ENCODE peak calls at places on chromosomes 7 and 10, in eight cellular contexts. E is heart left ventricle, F is pancreas, Z is DND-41, C is gastrocnemius medialis, R is HepG2, P is Panc1, V is body of pancreas. W is an unnamed sample.

GRCh38 chr10:114486938-114487814 is 82.9 kb upstream of the AFAP1L2 start:
- ATAC-seq in C (no peak), E (no peak), P (no peak), R (no peak), Z (no peak), F (no peak), V (no peak), W (no peak)

GRCh38 chr10:89798092-89798491 is 96.7 kb downstream of the KIF20B start:
- ATAC-seq in C (no peak), P (no peak), F (no peak), V (no peak), Z (no peak), E (no peak), R (no peak), W (no peak)

GRCh38 chr10:124697837-124698559 is 46.2 kb downstream of the FAM53B start:
- ATAC-seq in Z (peak; percentile 16), C (no peak), F (no peak), E (no peak), V (no peak), R (no peak), P (peak; percentile 49), W (no peak)

GRCh38 chr7:151440799-151441443 is 980 bp upstream of the CRYGN start:
- ATAC-seq in E (no peak), R (no peak), P (no peak), F (no peak), C (no peak), V (peak; percentile 24), Z (peak; percentile 95), W (peak; percentile 9)

GRCh38 chr7:134902058-134902457 is 84.2 kb upstream of the AGBL3 start:
- ATAC-seq in Z (no peak), P (no peak), E (no peak), R (peak; percentile 38), C (no peak), V (no peak), F (no peak), W (no peak)

GRCh38 chr10:64594072-64594471 is 1072.9 kb downstream of the REEP3 start:
- ATAC-seq in F (no peak), P (no peak), E (no peak), C (no peak), V (no peak), Z (no peak), R (no peak), W (no peak)

GRCh38 chr10:91340613-91341362 is 69.4 kb upstream of the HECTD2 start:
- ATAC-seq in F (no peak), V (no peak), P (peak; percentile 60), Z (no peak), C (peak; percentile 97), R (no peak), E (peak; percentile 75), W (no peak)

GRCh38 chr7:130189281-130189782 is 15.9 kb downstream of the TMEM209 start:
- ATAC-seq in E (no peak), C (no peak), R (no peak), V (no peak), F (no peak), P (no peak), Z (no peak), W (no peak)

GRCh38 chr7:158411232-158411950 is 176.2 kb downstream of the PTPRN2 start:
- ATAC-seq in E (no peak), R (peak; percentile 25), P (no peak), F (no peak), Z (no peak), V (no peak), C (no peak), W (peak; percentile 5)

GRCh38 chr7:144037414-144038096 is 11.2 kb upstream of the OR2A5 start:
- ATAC-seq in C (no peak), F (peak; percentile 56), V (no peak), R (no peak), P (no peak), E (no peak), Z (no peak), W (no peak)

GRCh38 chr7:159105845-159106614 is 38.6 kb downstream of the VIPR2 start:
- ATAC-seq in C (peak; percentile 35), P (peak; percentile 40), R (no peak), E (no peak), F (no peak), V (no peak), Z (no peak), W (peak; percentile 52)

GRCh38 chr7:101880536-101881443 is 63.4 kb downstream of the CUX1 start:
- ATAC-seq in C (peak; percentile 45), R (no peak), E (no peak), Z (no peak), V (peak; percentile 22), F (peak; percentile 55), P (no peak), W (no peak)

GRCh38 chr10:128156999-128157755 is 31.0 kb upstream of the MKI67 start:
- ATAC-seq in V (no peak), E (no peak), R (peak; percentile 97), Z (no peak), C (no peak), F (peak; percentile 82), P (no peak), W (no peak)

GRCh38 chr10:124025638-124026336 is 67.6 kb downstream of the CHST15 start:
- ATAC-seq in V (no peak), P (peak; percentile 72), Z (peak; percentile 35), F (peak; percentile 35), R (peak; percentile 56), C (peak; percentile 78), E (no peak), W (no peak)

GRCh38 chr7:43636093-43636492 is 53.2 kb downstream of the STK17A start:
- ATAC-seq in E (no peak), F (peak; percentile 30), Z (no peak), C (no peak), V (peak; percentile 32), R (no peak), P (no peak), W (peak; percentile 52)

GRCh38 chr7:157480651-157481050 is 143.8 kb downstream of the DNAJB6 start:
- ATAC-seq in F (no peak), V (no peak), E (no peak), R (no peak), P (no peak), Z (no peak), C (no peak), W (no peak)

GRCh38 chr10:86203162-86203905 is 163.3 kb downstream of the GRID1 start:
- ATAC-seq in V (no peak), C (no peak), Z (peak; percentile 68), E (no peak), R (peak; percentile 71), F (no peak), P (no peak), W (no peak)

GRCh38 chr7:75872073-75872782 is 6.6 kb upstream of the RHBDD2 start:
- ATAC-seq in R (peak; percentile 63), V (peak; percentile 56), F (peak; percentile 22), C (peak; percentile 36), P (peak; percentile 57), Z (no peak), E (peak; percentile 71), W (peak; percentile 22)

GRCh38 chr10:43926875-43927406 is 278.3 kb upstream of the ZNF32 start:
- ATAC-seq in Z (no peak), R (no peak), E (no peak), P (no peak), C (no peak), F (no peak), V (no peak), W (no peak)

GRCh38 chr7:152176797-152177196 is 151.3 kb downstream of the GALNT11 start:
- ATAC-seq in E (no peak), Z (no peak), P (no peak), R (no peak), F (no peak), C (no peak), V (no peak), W (no peak)

GRCh38 chr10:119896061-119896655 is 3.6 kb downstream of the SEC23IP start:
- ATAC-seq in F (peak; percentile 67), V (peak; percentile 72), P (no peak), C (no peak), E (no peak), R (peak; percentile 83), Z (no peak), W (peak; percentile 11)

GRCh38 chr10:119526606-119527592 is 15.6 kb downstream of the RGS10 start:
- ATAC-seq in Z (peak; percentile 46), R (peak; percentile 78), P (peak; percentile 56), C (no peak), F (no peak), E (peak; percentile 28), V (no peak), W (no peak)

GRCh38 chr10:103854687-103855423 is 521 bp downstream of the SH3PXD2A start:
- ATAC-seq in V (peak; percentile 29), C (peak; percentile 43), F (peak; percentile 18), E (peak; percentile 31), Z (peak; percentile 49), P (peak; percentile 59), R (peak; percentile 17), W (peak; percentile 14)
- TF ChIP-seq CTCF in V (no peak), C (no peak), F (no peak), E (no peak), Z (no peak), P (peak; percentile 71), R (no peak), W (no peak)

DNA sequence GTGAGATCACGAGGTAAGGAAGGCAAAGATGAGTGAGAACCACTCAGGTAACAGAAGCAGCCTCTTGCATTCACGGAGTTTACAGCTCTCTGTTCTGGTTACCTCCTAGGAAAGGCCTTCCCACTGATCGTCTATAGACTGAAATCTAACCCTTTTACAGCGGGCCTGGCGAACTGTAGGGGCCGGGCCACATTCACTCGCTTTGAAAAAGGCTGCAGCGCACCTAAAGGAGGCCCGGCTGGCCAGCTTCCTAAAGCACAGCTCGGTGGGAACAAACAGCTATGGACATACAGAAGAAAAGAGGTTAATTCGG is 565 bp downstream of the ATP5MK start:
- ATAC-seq in R (peak; percentile 38), E (peak; percentile 4), C (peak; percentile 15), V (peak; percentile 1), Z (no peak), P (peak; percentile 5), F (no peak), W (no peak)
- TF ChIP-seq CTCF in R (no peak), E (no peak), C (no peak), V (no peak), Z (no peak), P (no peak), F (no peak), W (no peak)

DNA sequence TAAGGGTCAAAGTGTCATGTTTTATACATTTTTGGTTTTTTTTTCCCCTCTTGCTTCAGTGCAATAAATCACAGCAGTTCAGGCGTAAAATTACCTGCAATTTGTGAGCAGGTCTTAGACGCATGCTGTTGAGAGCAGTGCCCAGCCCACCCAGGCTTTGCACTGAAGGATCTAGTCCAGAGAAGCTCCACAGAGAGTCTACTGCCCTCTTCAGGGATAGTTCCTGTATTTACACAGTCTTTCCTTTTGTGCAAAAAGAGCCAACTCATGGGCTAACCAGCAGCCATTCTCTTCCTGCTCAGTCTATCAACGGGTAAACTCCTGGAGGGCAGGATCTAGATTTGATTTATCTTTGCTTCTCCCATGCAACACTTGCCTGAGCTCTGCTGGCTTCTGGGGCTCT is 82.2 kb upstream of the NAMPT start:
- ATAC-seq in V (no peak), C (no peak), P (no peak), R (peak; percentile 93), E (peak; percentile 67), Z (peak; percentile 56), F (no peak), W (no peak)
- TF ChIP-seq CTCF in V (no peak), C (no peak), P (peak; percentile 10), R (peak; percentile 60), E (peak; percentile 37), Z (peak; percentile 32), F (no peak), W (no peak)

DNA sequence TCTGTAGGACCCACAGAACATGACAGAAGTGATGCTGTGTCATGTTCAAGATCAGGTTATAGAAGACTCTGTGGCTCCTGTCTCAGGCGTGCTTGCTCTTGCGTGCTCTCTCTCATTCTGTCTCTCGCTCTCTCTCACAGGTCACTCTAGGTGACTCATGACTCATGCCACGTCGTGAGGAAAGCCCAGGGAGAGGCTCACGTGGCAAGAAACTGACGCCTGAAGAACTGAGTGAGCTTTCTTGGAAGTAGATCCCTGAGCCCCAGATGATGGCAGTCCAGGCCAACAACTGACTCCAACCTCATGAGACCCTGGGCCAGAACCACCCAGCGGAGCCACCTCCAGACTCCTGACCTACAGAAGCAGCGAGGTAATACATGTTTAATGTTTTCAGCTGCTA is 103.3 kb downstream of the DNMBP start:
- ATAC-seq in R (no peak), Z (no peak), V (no peak), P (peak; percentile 70), C (peak; percentile 100), E (no peak), F (peak; percentile 51), W (peak; percentile 86)
- TF ChIP-seq CTCF in R (no peak), Z (no peak), V (no peak), P (no peak), C (no peak), E (no peak), F (no peak), W (no peak)